ENCODE peak calls at places on chromosomes 2 and 18, in four cellular contexts. H, P, O and T are unnamed samples.

GRCh38 chr2:100832885-100833284 is 12.9 kb downstream of the NPAS2 start:
- DNase-seq in O (no peak), P (no peak), H (no peak), T (no peak)

GRCh38 chr2:23053580-23053979 is 331.4 kb upstream of the KLHL29 start:
- DNase-seq in P (no peak), H (no peak), O (no peak), T (no peak)

GRCh38 chr18:50194623-50195532 is at the start of gene MYO5B:
- DNase-seq in P (no peak), O (peak), H (peak), T (no peak)

GRCh38 chr2:84515788-84516187 is 510 bp upstream of the DNAH6 start:
- DNase-seq in H (no peak), P (no peak), O (no peak), T (no peak)

GRCh38 chr2:5991305-5991968 is 299.3 kb downstream of the SOX11 start:
- DNase-seq in P (no peak), H (no peak), O (no peak), T (no peak)

GRCh38 chr2:206435738-206436137 is 7.6 kb upstream of the ADAM23 start:
- DNase-seq in P (no peak), H (no peak), O (no peak), T (no peak)

GRCh38 chr2:54161660-54162059 is 46.2 kb downstream of the ACYP2 start:
- DNase-seq in O (no peak), H (no peak), P (no peak), T (no peak)

GRCh38 chr2:203928849-203929248 is 7.7 kb upstream of the ICOS start:
- DNase-seq in H (no peak), O (no peak), P (no peak), T (no peak)

GRCh38 chr2:20187331-20187730 is 37.6 kb downstream of the SDC1 start:
- DNase-seq in O (no peak), P (no peak), H (no peak), T (no peak)

GRCh38 chr18:48441405-48441881 is 32.3 kb upstream of the ZBTB7C start:
- DNase-seq in O (no peak), P (peak), H (no peak), T (peak)

GRCh38 chr2:111618577-111618930 is 265.4 kb downstream of the ANAPC1 start:
- DNase-seq in H (no peak), P (no peak), O (no peak), T (no peak)

GRCh38 chr18:12598181-12598921 is 59.6 kb downstream of the SPIRE1 start:
- DNase-seq in O (no peak), P (no peak), H (peak), T (no peak)